ENCODE peak calls at places on chromosomes 13 and 19, in ten cellular contexts. X, K, Q, I, M, G, T, J, F and U are unnamed samples.

GRCh38 chr13:39102981-39103490 is 64.8 kb downstream of the NHLRC3 start:
- DNase-seq in X (no peak), K (no peak), Q (no peak), I (no peak), M (no peak), G (no peak), T (no peak), J (peak), F (no peak), U (no peak)

GRCh38 chr13:31227063-31227462 is 27.3 kb downstream of the B3GLCT start:
- DNase-seq in X (no peak), K (no peak), Q (no peak), I (no peak), M (no peak), G (no peak), T (peak), J (no peak), F (no peak), U (no peak)

GRCh38 chr19:45716314-45717130 is 14.2 kb downstream of the FBXO46 start:
- DNase-seq in X (peak), K (peak), Q (no peak), I (no peak), M (no peak), G (no peak), T (peak), J (peak), F (no peak), U (no peak)

GRCh38 chr19:34667349-34668076 is 9.4 kb downstream of the SCGB2B2 start:
- DNase-seq in X (no peak), K (no peak), Q (no peak), I (no peak), M (no peak), G (peak), T (peak), J (peak), F (no peak), U (no peak)

GRCh38 chr13:109989155-109989554 is 202.8 kb upstream of the IRS2 start:
- DNase-seq in X (no peak), K (no peak), Q (no peak), I (no peak), M (no peak), G (no peak), T (peak), J (no peak), F (peak), U (no peak)

GRCh38 chr19:54436031-54436523 is 12.9 kb upstream of the LENG8 start:
- DNase-seq in X (no peak), K (no peak), Q (no peak), I (no peak), M (no peak), G (no peak), T (peak), J (no peak), F (no peak), U (no peak)

GRCh38 chr19:54114340-54114826 is 1.1 kb downstream of the TFPT start:
- DNase-seq in X (peak), K (no peak), Q (peak), I (no peak), M (peak), G (peak), T (peak), J (peak), F (no peak), U (peak)

GRCh38 chr19:19554074-19555023 is 16.3 kb downstream of the CILP2 start:
- DNase-seq in X (no peak), K (no peak), Q (peak), I (no peak), M (peak), G (peak), T (peak), J (peak), F (peak), U (peak)

GRCh38 chr19:5067666-5068065 is 98.8 kb downstream of the KDM4B start:
- DNase-seq in X (no peak), K (no peak), Q (no peak), I (no peak), M (no peak), G (no peak), T (no peak), J (no peak), F (no peak), U (no peak)

GRCh38 chr19:49461656-49462055 is 8.6 kb downstream of the ALDH16A1 start:
- DNase-seq in X (no peak), K (no peak), Q (no peak), I (no peak), M (no peak), G (no peak), T (no peak), J (no peak), F (no peak), U (no peak)

GRCh38 chr19:33052352-33052972 is 12.2 kb downstream of the RHPN2 start:
- DNase-seq in X (peak), K (peak), Q (peak), I (no peak), M (no peak), G (no peak), T (peak), J (no peak), F (no peak), U (no peak)

GRCh38 chr13:107289540-107289939 is 721.6 kb upstream of the ARGLU1 start:
- DNase-seq in X (no peak), K (no peak), Q (no peak), I (no peak), M (no peak), G (no peak), T (no peak), J (no peak), F (no peak), U (no peak)

GRCh38 chr19:903266-903797 is 9.7 kb downstream of the R3HDM4 start:
- DNase-seq in X (no peak), K (no peak), Q (no peak), I (no peak), M (no peak), G (no peak), T (no peak), J (no peak), F (no peak), U (peak)